ENCODE peak calls at places on chromosome 13, in ten cellular contexts. Z, G, E, O, T, W, U, Y, K and J are unnamed samples.

GRCh38 chr13:111474136-111475002 is 153.9 kb downstream of the TEX29 start:
- DNase-seq in W (no peak), K (no peak), E (no peak), Z (peak), U (peak), T (peak), Y (peak), G (peak), O (no peak), J (peak)

GRCh38 chr13:93058301-93058700 is 168.3 kb upstream of the GPC6 start:
- DNase-seq in G (no peak), O (no peak), Y (no peak), E (no peak), U (no peak), Z (no peak), W (no peak), T (no peak), K (no peak), J (no peak)

GRCh38 chr13:31909889-31910551 is 121.6 kb upstream of the FRY start:
- DNase-seq in Y (peak), K (peak), G (peak), W (no peak), U (peak), T (peak), E (no peak), Z (no peak), O (no peak), J (peak)

GRCh38 chr13:38303816-38304215 is 45.8 kb upstream of the UFM1 start:
- DNase-seq in Y (no peak), K (no peak), G (no peak), Z (no peak), T (no peak), W (no peak), U (no peak), O (no peak), E (no peak), J (no peak)

GRCh38 chr13:109500146-109500773 is 286.1 kb downstream of the IRS2 start:
- DNase-seq in W (no peak), O (no peak), Y (no peak), E (no peak), K (no peak), T (peak), U (no peak), G (no peak), Z (no peak), J (no peak)

GRCh38 chr13:74651121-74651520 is 516.9 kb upstream of the KLF12 start:
- DNase-seq in W (no peak), Z (no peak), G (no peak), T (no peak), U (no peak), K (no peak), O (no peak), E (no peak), Y (no peak), J (no peak)

GRCh38 chr13:42064259-42064658 is 15.8 kb downstream of the DGKH start:
- DNase-seq in K (no peak), T (peak), U (no peak), O (no peak), Z (no peak), W (no peak), Y (no peak), G (no peak), E (no peak), J (peak)

GRCh38 chr13:31518666-31519065 is 220.7 kb upstream of the RXFP2 start:
- DNase-seq in Z (no peak), G (no peak), W (no peak), U (no peak), O (no peak), K (no peak), E (no peak), Y (no peak), T (no peak), J (no peak)

GRCh38 chr13:75173457-75174356 is 308.3 kb downstream of the TBC1D4 start:
- DNase-seq in O (no peak), T (peak), G (peak), U (no peak), Z (no peak), W (no peak), Y (no peak), K (no peak), E (no peak), J (no peak)

GRCh38 chr13:107034236-107034635 is 466.3 kb upstream of the ARGLU1 start:
- DNase-seq in Y (peak), O (no peak), W (no peak), G (no peak), K (no peak), U (no peak), T (no peak), Z (no peak), E (no peak), J (no peak)

GRCh38 chr13:95463516-95463915 is 89.0 kb upstream of the CLDN10 start:
- DNase-seq in U (peak), T (no peak), Z (no peak), W (no peak), E (no peak), O (no peak), Y (no peak), G (no peak), K (no peak), J (no peak)

GRCh38 chr13:30735025-30735967 is at the start of gene ALOX5AP:
- DNase-seq in G (no peak), Z (no peak), W (no peak), E (peak), U (peak), O (peak), Y (no peak), T (no peak), K (no peak), J (no peak)

GRCh38 chr13:50075619-50076097 is 60.4 kb downstream of the KCNRG start:
- DNase-seq in Z (no peak), Y (no peak), G (no peak), O (no peak), U (peak), T (no peak), E (no peak), W (no peak), K (no peak), J (peak)

GRCh38 chr13:62643007-62643483 is 1227.4 kb upstream of the PCDH20 start:
- DNase-seq in T (peak), E (no peak), W (no peak), O (no peak), Y (no peak), G (peak), U (peak), K (no peak), Z (no peak), J (peak)

GRCh38 chr13:98752111-98752941 is at the start of gene SLC15A1:
- DNase-seq in E (no peak), Z (peak), U (no peak), W (no peak), T (no peak), Y (no peak), K (no peak), O (no peak), G (no peak), J (no peak)

GRCh38 chr13:50261502-50261901 is 246.3 kb downstream of the KCNRG start:
- DNase-seq in T (no peak), U (no peak), W (no peak), O (no peak), Z (no peak), E (no peak), G (no peak), K (no peak), Y (no peak), J (no peak)

GRCh38 chr13:27472441-27472840 is 22.1 kb upstream of the MTIF3 start:
- DNase-seq in K (no peak), E (no peak), T (no peak), U (no peak), W (no peak), Z (no peak), Y (no peak), O (no peak), G (no peak), J (no peak)

GRCh38 chr13:27472941-27473340 is 22.6 kb upstream of the MTIF3 start:
- DNase-seq in W (no peak), Y (no peak), E (no peak), O (no peak), T (no peak), Z (no peak), U (no peak), G (no peak), K (no peak), J (no peak)

GRCh38 chr13:27474751-27475268 is 24.4 kb upstream of the MTIF3 start:
- DNase-seq in Y (no peak), T (no peak), U (no peak), W (no peak), O (no peak), K (no peak), Z (peak), G (no peak), E (no peak), J (no peak)

GRCh38 chr13:27466513-27466912 is 16.1 kb upstream of the MTIF3 start:
- DNase-seq in T (no peak), W (no peak), E (no peak), Y (no peak), U (no peak), G (no peak), K (no peak), O (no peak), Z (no peak), J (no peak)

DNA sequence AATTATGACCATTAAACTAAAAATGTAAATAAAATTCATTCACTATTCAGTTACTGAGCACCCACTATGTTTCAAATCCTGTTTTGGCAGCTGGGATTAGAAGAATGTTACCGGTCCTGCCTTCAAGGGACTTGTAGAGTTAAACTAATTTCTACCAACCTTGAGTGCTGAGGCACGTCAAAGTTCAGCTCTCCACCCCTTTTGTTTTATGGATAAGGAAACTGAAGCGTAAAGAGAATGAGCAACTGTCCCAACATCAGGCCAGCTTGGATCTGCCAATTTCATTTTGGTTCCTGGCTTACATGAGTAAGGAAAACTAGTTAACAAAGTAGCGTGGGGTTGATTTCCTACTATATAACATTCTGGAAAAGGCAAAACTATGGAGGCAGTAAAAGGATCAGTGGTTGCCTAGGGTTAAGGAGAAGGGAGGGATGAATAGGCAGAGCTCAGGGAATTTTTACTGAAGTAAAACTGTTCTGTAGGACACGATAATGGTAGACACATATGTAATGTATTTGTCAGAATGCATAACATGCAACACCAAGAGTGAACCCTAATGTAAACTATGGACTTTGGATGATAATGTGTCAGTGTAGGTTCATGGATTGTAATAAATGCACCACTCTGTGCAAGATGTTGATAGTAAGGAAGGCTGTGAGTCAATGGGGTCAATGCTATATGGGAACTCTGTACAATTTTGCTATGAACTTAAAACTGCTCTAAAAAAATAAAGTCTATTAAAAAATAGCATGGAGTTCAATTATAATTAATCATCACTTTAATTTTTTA is 19.9 kb upstream of the MTIF3 start:
- DNase-seq in Y (no peak), K (no peak), U (no peak), O (no peak), W (no peak), Z (no peak), E (no peak), T (no peak), G (no peak), J (no peak)
- H3K4me3 ChIP-seq in Y (no peak), K (no peak), U (no peak), O (no peak), W (no peak), Z (no peak), E (no peak), T (no peak), G (no peak), J (no peak)

GRCh38 chr13:101970339-101970738 is 431.5 kb downstream of the FGF14 start:
- DNase-seq in Y (no peak), W (no peak), T (no peak), G (no peak), E (no peak), U (no peak), Z (no peak), K (no peak), O (no peak), J (no peak)
- TF ChIP-seq CTCF in Y (no peak), W (no peak), T (no peak), G (no peak), E (no peak), U (no peak), Z (no peak), K (no peak), O (no peak), J (no peak)

DNA sequence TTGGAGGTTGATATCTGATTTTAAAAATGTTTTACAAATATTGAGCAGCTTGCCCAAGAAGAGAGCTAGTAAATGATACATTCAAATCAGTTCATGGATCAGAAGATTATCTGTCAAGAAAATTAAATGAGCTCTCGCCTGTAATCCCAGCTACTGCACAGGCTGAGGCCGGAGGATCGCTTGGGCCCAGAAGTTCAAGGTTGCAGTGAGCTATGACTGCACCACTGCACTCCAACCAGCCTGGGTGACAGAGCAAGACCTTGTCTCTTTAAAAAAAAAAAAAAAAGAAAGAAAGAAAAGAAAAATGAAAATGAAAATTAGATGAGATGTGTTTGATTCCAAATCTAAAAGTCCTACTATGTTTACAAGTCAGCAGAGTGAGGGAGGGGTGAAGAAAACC is 2.4 kb downstream of the SPART start:
- DNase-seq in O (no peak), U (no peak), W (no peak), Z (no peak), T (no peak), Y (no peak), K (no peak), G (no peak), E (no peak), J (no peak)
- H3K4me3 ChIP-seq in O (peak), U (no peak), W (peak), Z (peak), T (no peak), Y (peak), K (no peak), G (no peak), E (no peak), J (no peak)

DNA sequence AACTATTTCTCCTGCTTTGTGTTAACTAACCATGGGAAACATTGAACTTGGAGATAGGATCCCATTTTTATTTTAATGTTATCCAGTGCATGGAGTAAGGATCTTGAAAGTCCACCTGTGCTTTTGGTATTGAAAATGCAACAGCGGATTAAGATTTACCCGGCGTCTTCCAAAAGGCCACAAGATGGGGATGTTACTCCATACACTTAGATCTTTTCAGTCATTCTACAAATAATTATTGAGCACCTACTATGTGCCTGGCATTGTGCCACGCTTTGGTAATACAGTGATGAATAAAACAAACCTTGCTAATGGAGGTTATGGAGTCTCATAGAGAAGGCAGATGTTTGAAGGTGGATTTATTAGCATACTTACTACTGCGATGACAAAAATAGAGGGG is 56.9 kb downstream of the RFC3 start:
- DNase-seq in Z (no peak), E (no peak), O (no peak), U (no peak), T (no peak), G (no peak), K (no peak), W (no peak), Y (no peak), J (no peak)
- TF ChIP-seq CTCF in Z (no peak), E (no peak), O (no peak), U (no peak), T (peak), G (peak), K (no peak), W (no peak), Y (peak), J (peak)